ENCODE peak calls at places on chromosomes 11 and 22, in seven cellular contexts. B is NCI-H446 treated with DMSO at 0.1 percent for 48 hours; E is stimulated activated CD4-positive, alpha-beta T cell treated with anti-CD3 and anti-CD28 coated beads, Interleukin-12 subunit alpha, Interleukin-12 subunit beta, amount 100 ng/mL, for 4 hours; F is left cardiac atrium; D is nephron progenitor cell; C is H9; X is GM23248. Z is an unnamed sample.

GRCh38 chr11:62974848-62975522 is 9.8 kb downstream of the SLC22A6 start:
- DNase-seq in X (peak), C (peak), E (peak), D (peak), B (no peak), F (peak), Z (no peak)

GRCh38 chr11:2990617-2991476 is 1.3 kb downstream of the NAP1L4 start:
- DNase-seq in E (peak), B (no peak), F (no peak), X (peak), C (no peak), D (no peak), Z (no peak)

GRCh38 chr11:46892109-46892508 is 26.2 kb downstream of the LRP4 start:
- DNase-seq in D (no peak), F (no peak), E (no peak), C (no peak), B (no peak), X (no peak), Z (no peak)

GRCh38 chr22:34301569-34301968 is 381.3 kb upstream of the LARGE1 start:
- DNase-seq in C (no peak), F (no peak), X (no peak), B (no peak), D (no peak), E (no peak), Z (no peak)

GRCh38 chr22:38455530-38456271 is 702 bp upstream of the KCNJ4 start:
- DNase-seq in X (no peak), E (peak), C (peak), B (no peak), F (peak), D (peak), Z (no peak)

GRCh38 chr22:30192427-30192826 is 54.1 kb downstream of the LIF start:
- DNase-seq in D (no peak), F (no peak), B (no peak), C (no peak), X (no peak), E (no peak), Z (no peak)

GRCh38 chr11:65043881-65044501 is 3.0 kb downstream of the SAC3D1 start:
- DNase-seq in D (no peak), E (no peak), F (peak), B (no peak), X (peak), C (no peak), Z (no peak)

GRCh38 chr11:118437736-118438125 is 1.4 kb downstream of the KMT2A start:
- DNase-seq in E (peak), B (no peak), X (peak), C (peak), D (peak), F (no peak), Z (peak)

GRCh38 chr11:8839957-8840945 is 70.7 kb upstream of the AKIP1 start:
- DNase-seq in D (peak), B (no peak), E (no peak), F (no peak), C (peak), X (peak), Z (peak)

GRCh38 chr11:72430743-72431570 is 3.4 kb downstream of the CLPB start:
- DNase-seq in B (peak), D (peak), X (peak), C (peak), F (peak), E (peak), Z (no peak)

GRCh38 chr22:48090332-48090672 is 1327.9 kb downstream of the TBC1D22A start:
- DNase-seq in E (no peak), C (no peak), D (no peak), X (no peak), B (no peak), F (no peak), Z (no peak)

GRCh38 chr22:37492428-37493344 is 6.5 kb upstream of the MFNG start:
- DNase-seq in C (peak), D (no peak), E (peak), X (peak), F (no peak), B (no peak), Z (no peak)

GRCh38 chr11:120089036-120090001 is 48.6 kb downstream of the TRIM29 start:
- DNase-seq in C (no peak), D (no peak), E (no peak), X (no peak), F (no peak), B (no peak), Z (no peak)

GRCh38 chr11:134233729-134234179 is 9.3 kb downstream of the VPS26B start:
- DNase-seq in D (no peak), C (peak), F (no peak), E (no peak), X (no peak), B (no peak), Z (no peak)

GRCh38 chr11:2311456-2312201 is 9.8 kb downstream of the TSPAN32 start:
- DNase-seq in F (peak), B (no peak), E (no peak), X (no peak), D (no peak), C (no peak), Z (no peak)

GRCh38 chr22:39308614-39309363 is 10.6 kb downstream of the RPL3 start:
- DNase-seq in C (peak), X (peak), B (no peak), E (no peak), F (peak), D (no peak), Z (no peak)

GRCh38 chr11:26187639-26188038 is 144.3 kb upstream of the ANO3 start:
- DNase-seq in C (no peak), B (no peak), E (no peak), X (peak), D (no peak), F (no peak), Z (no peak)

GRCh38 chr11:68441466-68442230 is 18.9 kb upstream of the PPP6R3 start:
- DNase-seq in X (peak), B (peak), E (no peak), C (no peak), D (no peak), F (no peak), Z (no peak)

GRCh38 chr11:84830372-84830771 is 796.8 kb downstream of the DLG2 start:
- DNase-seq in C (no peak), B (no peak), D (no peak), X (no peak), E (no peak), F (no peak), Z (no peak)

GRCh38 chr11:36131719-36132349 is 157.4 kb downstream of the COMMD9 start:
- DNase-seq in F (peak), C (peak), B (no peak), D (peak), X (peak), E (no peak), Z (no peak)

GRCh38 chr11:62108017-62108750 is 15.6 kb upstream of the INCENP start:
- DNase-seq in X (peak), E (no peak), C (peak), B (peak), F (no peak), D (peak), Z (no peak)

GRCh38 chr11:132284611-132285010 is 914.2 kb downstream of the NTM start:
- DNase-seq in C (no peak), D (no peak), X (no peak), B (no peak), E (no peak), F (no peak), Z (no peak)

GRCh38 chr11:33294797-33295196 is 37.6 kb downstream of the HIPK3 start:
- DNase-seq in B (no peak), C (no peak), E (no peak), D (no peak), F (no peak), X (no peak), Z (no peak)

GRCh38 chr11:64725601-64726139 is 2.7 kb upstream of the NRXN2 start:
- DNase-seq in D (no peak), C (peak), B (no peak), X (no peak), E (no peak), F (no peak), Z (no peak)

GRCh38 chr22:46105494-46106278 is 44.6 kb upstream of the PPARA start:
- DNase-seq in B (no peak), F (peak), E (no peak), X (peak), D (no peak), C (no peak), Z (peak)

GRCh38 chr11:128889657-128890213 is 1.4 kb upstream of the KCNJ5 start:
- DNase-seq in D (no peak), F (no peak), C (no peak), E (no peak), B (no peak), X (no peak), Z (no peak)

GRCh38 chr11:47161134-47161854 is 15.4 kb downstream of the ARFGAP2 start:
- DNase-seq in X (peak), D (peak), E (peak), C (peak), F (peak), B (peak), Z (no peak)

GRCh38 chr11:64268687-64269379 is 15.6 kb downstream of the BAD start:
- DNase-seq in C (peak), F (peak), X (peak), B (peak), D (peak), E (peak), Z (peak)

GRCh38 chr11:91932151-91932821 is 292.3 kb upstream of the FAT3 start:
- DNase-seq in E (no peak), F (no peak), C (no peak), D (no peak), X (peak), B (no peak), Z (no peak)

Z was measured in breast epithelium.